ENCODE peak calls at places on chromosomes 4 and X, in ten cellular contexts. O is NCI-H1092 treated with DMSO at 0.1 percent for 48 hours, S is H1, P is nephron progenitor cell, A is tibial nerve, M is occipital lobe, W is GM23338, D is foreskin fibroblast, X is DMS 273 treated with DMSO at 0.1 percent for 48 hours, Q is fibroblast of lung. N is an unnamed sample.
A peak's percentile ranks its signal among the peaks of the same experiment; 100 is the strongest.

GRCh38 chr4:93313207-93313606 is 515.3 kb upstream of the ATOH1 start:
- DNase-seq in Q (peak; percentile 37), X (no peak), D (peak; percentile 13), W (no peak), S (no peak), A (no peak), P (no peak), M (no peak), O (no peak), N (no peak)

GRCh38 chr4:64940698-64941097 is 531.4 kb upstream of the TECRL start:
- DNase-seq in O (no peak), S (no peak), W (no peak), Q (no peak), P (no peak), M (no peak), A (no peak), D (no peak), X (no peak), N (no peak)

GRCh38 chr4:182554736-182555135 is 311.5 kb downstream of the TENM3 start:
- DNase-seq in M (no peak), X (no peak), P (no peak), W (no peak), S (no peak), A (no peak), D (no peak), O (no peak), Q (peak; percentile 14), N (no peak)

GRCh38 chrX:32852203-32852602 is 359.1 kb downstream of the DMD start:
- DNase-seq in O (no peak), D (no peak), W (no peak), A (no peak), S (no peak), Q (no peak), X (no peak), M (no peak), P (no peak), N (no peak)

GRCh38 chr4:78711676-78712075 is 64.5 kb upstream of the BMP2K start:
- DNase-seq in O (no peak), M (no peak), X (no peak), P (no peak), S (no peak), W (no peak), D (no peak), A (no peak), Q (no peak), N (no peak)

GRCh38 chrX:147699061-147699460 is 212.7 kb upstream of the FMR1 start:
- DNase-seq in P (no peak), S (peak; percentile 37), Q (no peak), A (no peak), W (peak; percentile 83), O (peak; percentile 38), D (no peak), M (no peak), X (no peak), N (no peak)

GRCh38 chrX:45850197-45850774 is 649.6 kb upstream of the DIPK2B start:
- DNase-seq in W (peak; percentile 21), M (no peak), X (no peak), S (no peak), O (no peak), P (peak; percentile 20), D (no peak), A (no peak), Q (peak; percentile 13), N (no peak)

GRCh38 chr4:39825741-39826231 is 127.8 kb downstream of the UBE2K start:
- DNase-seq in W (no peak), Q (peak; percentile 54), D (no peak), A (no peak), M (no peak), O (no peak), X (no peak), S (no peak), P (no peak), N (no peak)

GRCh38 chr4:86939737-86940141 is 4.9 kb downstream of the AFF1 start:
- DNase-seq in Q (no peak), X (no peak), O (no peak), D (no peak), W (no peak), P (no peak), A (no peak), M (no peak), S (no peak), N (no peak)

GRCh38 chrX:13716905-13717304 is 17.5 kb downstream of the TRAPPC2 start:
- DNase-seq in Q (no peak), S (no peak), A (no peak), O (no peak), P (no peak), M (no peak), W (peak; percentile 8), D (no peak), X (no peak), N (no peak)

GRCh38 chr4:128793859-128794667 is 15.4 kb upstream of the JADE1 start:
- DNase-seq in X (no peak), M (no peak), W (no peak), P (no peak), S (no peak), D (no peak), O (no peak), A (no peak), Q (peak; percentile 71), N (no peak)

GRCh38 chrX:40189018-40189417 is 91.3 kb upstream of the BCOR start:
- DNase-seq in X (no peak), Q (no peak), P (no peak), S (no peak), M (no peak), A (no peak), W (no peak), D (peak; percentile 43), O (no peak), N (no peak)

GRCh38 chrX:40154229-40154852 is 56.6 kb upstream of the BCOR start:
- DNase-seq in S (peak; percentile 46), O (peak; percentile 91), Q (peak; percentile 53), P (peak; percentile 34), X (no peak), M (peak; percentile 10), D (no peak), A (no peak), W (peak; percentile 65), N (no peak)

GRCh38 chr4:150253965-150254364 is 175.7 kb downstream of the DCLK2 start:
- DNase-seq in A (no peak), S (no peak), W (no peak), P (no peak), M (no peak), Q (no peak), X (no peak), D (no peak), O (no peak), N (no peak)

GRCh38 chrX:139803224-139803623 is 95.3 kb upstream of the MCF2 start:
- DNase-seq in M (no peak), A (no peak), P (no peak), W (no peak), D (no peak), Q (no peak), O (no peak), X (no peak), S (no peak), N (no peak)

GRCh38 chr4:4260185-4260751 is 12.2 kb upstream of the TMEM128 start:
- DNase-seq in O (peak; percentile 43), P (no peak), Q (peak; percentile 72), W (peak; percentile 26), S (no peak), X (peak; percentile 30), M (no peak), A (no peak), D (peak; percentile 29), N (no peak)

GRCh38 chr4:114361249-114361648 is 237.4 kb upstream of the UGT8 start:
- DNase-seq in Q (no peak), D (no peak), X (no peak), S (no peak), P (no peak), W (no peak), M (no peak), A (no peak), O (no peak), N (no peak)

GRCh38 chr4:142875117-142875516 is 29.0 kb upstream of the INPP4B start:
- DNase-seq in P (no peak), A (no peak), S (no peak), O (no peak), M (no peak), X (no peak), Q (no peak), D (no peak), W (peak; percentile 63), N (no peak)

GRCh38 chrX:154373340-154374306 is 811 bp downstream of the FLNA start:
- DNase-seq in S (peak; percentile 72), D (peak; percentile 58), W (peak; percentile 81), M (peak; percentile 36), A (peak; percentile 75), O (peak; percentile 51), X (peak; percentile 23), Q (peak; percentile 85), P (peak; percentile 65), N (no peak)

GRCh38 chr4:154164931-154165839 is 326.4 kb downstream of the DCHS2 start:
- DNase-seq in D (peak; percentile 79), S (no peak), W (no peak), A (peak; percentile 7), P (no peak), O (no peak), X (no peak), Q (peak; percentile 93), M (no peak), N (no peak)

GRCh38 chr4:176270669-176271068 is 1.6 kb upstream of the ASB5 start:
- DNase-seq in W (no peak), A (no peak), Q (peak; percentile 96), O (peak; percentile 13), D (peak; percentile 99), S (no peak), P (peak; percentile 4), M (no peak), X (peak; percentile 24), N (no peak)

GRCh38 chr4:76206222-76206942 is 7.2 kb downstream of the SCARB2 start:
- DNase-seq in Q (peak; percentile 20), O (no peak), W (no peak), X (no peak), D (no peak), P (no peak), S (no peak), M (no peak), A (no peak), N (no peak)

GRCh38 chrX:47373198-47373597 is 2.8 kb downstream of the ZNF157 start:
- DNase-seq in P (no peak), Q (no peak), W (no peak), M (no peak), A (no peak), X (no peak), D (no peak), S (no peak), O (no peak), N (no peak)

GRCh38 chr4:153075836-153076235 is 128.4 kb upstream of the TRIM2 start:
- DNase-seq in A (no peak), S (no peak), X (no peak), O (no peak), M (no peak), P (no peak), Q (no peak), D (no peak), W (no peak), N (peak; percentile 49)

GRCh38 chr4:6217716-6218381 is 17.5 kb upstream of the JAKMIP1 start:
- DNase-seq in M (no peak), W (no peak), S (no peak), P (no peak), D (no peak), Q (no peak), X (no peak), A (no peak), O (no peak), N (no peak)

GRCh38 chr4:52201705-52202104 is 150.6 kb downstream of the SPATA18 start:
- DNase-seq in X (no peak), O (no peak), Q (no peak), W (peak; percentile 62), S (no peak), A (no peak), D (no peak), P (no peak), M (no peak), N (no peak)

GRCh38 chr4:29151584-29151983 is 1568.6 kb upstream of the PCDH7 start:
- DNase-seq in X (no peak), O (no peak), S (no peak), D (no peak), A (no peak), P (no peak), M (no peak), W (no peak), Q (no peak), N (no peak)

GRCh38 chr4:55027596-55027995 is 97.8 kb downstream of the KDR start:
- DNase-seq in P (no peak), W (no peak), M (no peak), O (no peak), Q (no peak), S (no peak), A (no peak), X (no peak), D (no peak), N (no peak)